ENCODE peak calls at places on chromosomes 5 and 9, in four cellular contexts. H is iPS-NIHi11; N is kidney glomerular epithelial cell; C is Jurkat, Clone E6-1. O is an unnamed sample.

GRCh38 chr9:22455181-22455580 is 8.6 kb downstream of the DMRTA1 start:
- DNase-seq in N (no peak), H (no peak), C (no peak), O (no peak)

GRCh38 chr5:115271295-115272060 is 8.8 kb upstream of the PGGT1B start:
- DNase-seq in N (no peak), H (no peak), C (no peak), O (no peak)

GRCh38 chr5:142439208-142439607 is 114.4 kb upstream of the SPRY4 start:
- DNase-seq in C (no peak), N (no peak), H (no peak), O (no peak)

GRCh38 chr5:29548262-29548661 is 1645.2 kb upstream of the CDH6 start:
- DNase-seq in N (no peak), H (no peak), C (no peak), O (no peak)

GRCh38 chr5:143316844-143317631 is 86.4 kb downstream of the NR3C1 start:
- DNase-seq in H (no peak), C (no peak), N (no peak), O (no peak)

GRCh38 chr5:36054646-36055045 is 12.0 kb downstream of the UGT3A2 start:
- DNase-seq in C (peak; percentile 95), H (no peak), N (no peak), O (no peak)

GRCh38 chr5:149581931-149582768 is 852 bp downstream of the ARHGEF37 start:
- DNase-seq in H (peak; percentile 52), N (peak; percentile 31), C (no peak), O (peak; percentile 72)

GRCh38 chr5:176813587-176814312 is 3.4 kb downstream of the UNC5A start:
- DNase-seq in N (no peak), C (no peak), H (no peak), O (no peak)

GRCh38 chr9:91315191-91315590 is 46.5 kb downstream of the AUH start:
- DNase-seq in H (peak; percentile 33), N (no peak), C (no peak), O (no peak)

O was measured in neural progenitor cell.